ENCODE peak calls at places on chromosomes 7 and 10, in nine cellular contexts. R, W, Q, M, Z, S, V, H and P are unnamed samples.

GRCh38 chr10:113326160-113327111 is 226.4 kb upstream of the HABP2 start:
- DNase-seq in R (peak), W (no peak), Q (peak), M (no peak), Z (peak), S (no peak), V (peak), H (peak), P (peak)

GRCh38 chr10:93993414-93993781 is 333 bp upstream of the PLCE1 start:
- DNase-seq in R (no peak), W (no peak), Q (no peak), M (no peak), Z (no peak), S (no peak), V (no peak), H (peak), P (no peak)

GRCh38 chr10:133131754-133132710 is 28.0 kb upstream of the KNDC1 start:
- DNase-seq in R (no peak), W (no peak), Q (no peak), M (no peak), Z (no peak), S (no peak), V (peak), H (peak), P (no peak)

GRCh38 chr10:116774728-116775151 is 32.4 kb upstream of the HSPA12A start:
- DNase-seq in R (no peak), W (no peak), Q (no peak), M (peak), Z (no peak), S (peak), V (no peak), H (no peak), P (no peak)

GRCh38 chr7:44325811-44326241 is 432 bp upstream of the CAMK2B start:
- DNase-seq in R (no peak), W (peak), Q (no peak), M (no peak), Z (no peak), S (no peak), V (no peak), H (peak), P (no peak)

GRCh38 chr10:49072166-49072885 is 43.0 kb downstream of the VSTM4 start:
- DNase-seq in R (no peak), W (no peak), Q (no peak), M (no peak), Z (no peak), S (no peak), V (no peak), H (peak), P (no peak)

GRCh38 chr7:142956951-142957623 is 5.1 kb downstream of the KEL start:
- DNase-seq in R (no peak), W (no peak), Q (no peak), M (no peak), Z (peak), S (no peak), V (no peak), H (peak), P (no peak)

GRCh38 chr7:139482662-139483466 is 609 bp downstream of the KLRG2 start:
- DNase-seq in R (no peak), W (peak), Q (peak), M (no peak), Z (no peak), S (no peak), V (peak), H (peak), P (no peak)

GRCh38 chr10:49791100-49791499 is 29.0 kb upstream of the OGDHL start:
- DNase-seq in R (no peak), W (no peak), Q (no peak), M (no peak), Z (no peak), S (no peak), V (no peak), H (no peak), P (no peak)

GRCh38 chr7:36811807-36812206 is 87.5 kb upstream of the AOAH start:
- DNase-seq in R (no peak), W (no peak), Q (no peak), M (no peak), Z (no peak), S (no peak), V (no peak), H (no peak), P (no peak)

GRCh38 chr10:79335470-79336235 is 11.6 kb upstream of the PPIF start:
- DNase-seq in R (no peak), W (no peak), Q (no peak), M (no peak), Z (no peak), S (no peak), V (peak), H (no peak), P (no peak)

GRCh38 chr7:137962875-137963507 is 38.9 kb downstream of the CREB3L2 start:
- DNase-seq in R (no peak), W (no peak), Q (no peak), M (peak), Z (no peak), S (no peak), V (no peak), H (no peak), P (no peak)

GRCh38 chr7:7321681-7322080 is 139.3 kb downstream of the C1GALT1 start:
- DNase-seq in R (no peak), W (no peak), Q (no peak), M (peak), Z (no peak), S (no peak), V (no peak), H (no peak), P (no peak)

GRCh38 chr7:88758355-88759215 is 915 bp upstream of the ZNF804B start:
- DNase-seq in R (no peak), W (peak), Q (peak), M (peak), Z (no peak), S (peak), V (peak), H (peak), P (peak)

GRCh38 chr7:46198691-46199090 is 277.6 kb upstream of the IGFBP3 start:
- DNase-seq in R (no peak), W (no peak), Q (no peak), M (no peak), Z (no peak), S (no peak), V (no peak), H (no peak), P (no peak)

GRCh38 chr10:59025981-59026730 is 150.3 kb upstream of the PHYHIPL start:
- DNase-seq in R (no peak), W (no peak), Q (no peak), M (no peak), Z (no peak), S (no peak), V (no peak), H (no peak), P (no peak)

GRCh38 chr10:105502076-105502475 is 861.0 kb downstream of the SORCS3 start:
- DNase-seq in R (no peak), W (no peak), Q (no peak), M (no peak), Z (no peak), S (no peak), V (no peak), H (no peak), P (no peak)

DNA sequence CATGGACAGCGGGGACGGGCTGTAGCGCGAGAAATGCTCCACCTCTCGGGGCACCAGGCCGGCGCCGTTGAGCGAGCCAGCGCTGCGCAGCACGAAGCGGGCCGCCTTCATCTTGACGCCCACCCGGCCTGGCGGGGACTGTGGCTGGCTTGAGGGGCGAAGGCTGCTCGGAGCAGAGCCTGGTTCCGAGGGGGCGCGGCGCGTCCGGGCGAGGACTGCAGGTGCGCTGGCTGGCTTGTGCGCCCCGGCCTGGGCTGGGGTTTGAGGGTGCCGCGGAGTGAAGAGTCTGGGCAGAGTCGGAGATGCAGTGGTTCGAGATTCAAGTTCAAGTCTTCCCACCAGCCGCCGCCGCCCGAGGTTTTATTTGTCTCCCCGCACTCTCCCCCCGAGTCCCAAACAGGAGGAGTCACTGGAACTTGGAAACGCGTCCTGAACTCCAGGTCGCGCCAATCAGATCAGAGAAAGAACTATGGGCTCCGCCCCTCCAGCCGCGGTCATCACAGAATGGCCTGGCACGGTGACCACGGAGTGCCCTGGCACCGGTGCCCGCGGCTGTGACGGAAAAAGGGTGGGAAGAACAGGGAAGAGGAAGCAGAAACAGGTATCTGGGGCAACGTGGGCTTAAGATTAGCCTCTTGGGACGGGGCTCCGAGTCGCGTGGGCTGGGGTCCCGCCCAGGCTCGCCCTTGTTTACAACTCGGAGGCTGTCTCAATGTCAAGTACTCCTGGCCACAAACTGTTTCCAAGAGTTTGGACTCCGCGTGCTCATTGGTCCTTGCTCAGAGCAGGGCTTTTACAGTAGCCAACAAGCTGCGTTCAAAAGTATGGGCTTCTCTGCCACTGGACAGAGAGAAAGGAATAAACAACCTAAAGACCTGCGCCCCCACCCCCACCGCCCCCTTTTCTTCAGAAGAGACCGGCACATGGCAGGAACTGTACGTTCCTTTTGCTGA is at the start of gene PDK4:
- DNase-seq in R (peak), W (peak), Q (peak), M (peak), Z (peak), S (peak), V (peak), H (peak), P (peak)
- H3K4me3 ChIP-seq in R (peak), W (peak), Q (peak), M (peak), Z (peak), S (peak), V (peak), H (peak), P (peak)

GRCh38 chr10:43687373-43687772 is 38.7 kb upstream of the ZNF32 start:
- DNase-seq in R (no peak), W (no peak), Q (no peak), M (no peak), Z (no peak), S (no peak), V (no peak), H (no peak), P (no peak)

GRCh38 chr10:43688348-43688892 is 39.7 kb upstream of the ZNF32 start:
- DNase-seq in R (no peak), W (no peak), Q (no peak), M (no peak), Z (no peak), S (no peak), V (no peak), H (no peak), P (no peak)

GRCh38 chr10:43684198-43684559 is 35.5 kb upstream of the ZNF32 start:
- DNase-seq in R (no peak), W (no peak), Q (no peak), M (no peak), Z (no peak), S (no peak), V (no peak), H (no peak), P (no peak)

GRCh38 chr10:43685744-43686143 is 37.1 kb upstream of the ZNF32 start:
- DNase-seq in R (no peak), W (no peak), Q (no peak), M (no peak), Z (no peak), S (peak), V (no peak), H (no peak), P (no peak)

GRCh38 chr10:43686414-43686813 is 37.7 kb upstream of the ZNF32 start:
- DNase-seq in R (no peak), W (no peak), Q (no peak), M (no peak), Z (no peak), S (no peak), V (no peak), H (no peak), P (no peak)
- TF ChIP-seq CTCF in R (no peak), W (no peak), Q (peak), M (no peak), Z (no peak), S (no peak), V (no peak), H (peak), P (peak)

DNA sequence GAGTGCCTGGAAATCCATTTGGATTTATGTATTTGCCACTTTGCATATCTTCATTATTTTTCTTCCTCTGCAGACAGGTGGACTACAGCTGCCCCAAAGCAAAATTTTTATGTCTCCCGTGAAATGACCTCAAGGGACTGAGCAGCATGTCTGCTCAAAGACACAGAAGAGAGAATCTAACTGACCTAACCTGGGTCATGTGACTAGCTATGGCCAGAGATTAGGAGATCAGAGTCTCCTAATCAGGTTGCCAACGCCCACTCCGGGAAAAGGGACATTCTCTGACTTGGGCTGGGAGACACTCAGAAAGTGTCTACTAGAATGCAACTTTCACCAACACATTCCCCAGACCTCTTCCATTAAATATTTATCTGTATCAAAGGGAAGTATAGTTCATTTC is 2.5 kb upstream of the BAMBI start:
- DNase-seq in R (no peak), W (no peak), Q (no peak), M (no peak), Z (no peak), S (no peak), V (no peak), H (peak), P (no peak)
- H3K4me3 ChIP-seq in R (no peak), W (no peak), Q (no peak), M (no peak), Z (no peak), S (no peak), V (no peak), H (no peak), P (no peak)

DNA sequence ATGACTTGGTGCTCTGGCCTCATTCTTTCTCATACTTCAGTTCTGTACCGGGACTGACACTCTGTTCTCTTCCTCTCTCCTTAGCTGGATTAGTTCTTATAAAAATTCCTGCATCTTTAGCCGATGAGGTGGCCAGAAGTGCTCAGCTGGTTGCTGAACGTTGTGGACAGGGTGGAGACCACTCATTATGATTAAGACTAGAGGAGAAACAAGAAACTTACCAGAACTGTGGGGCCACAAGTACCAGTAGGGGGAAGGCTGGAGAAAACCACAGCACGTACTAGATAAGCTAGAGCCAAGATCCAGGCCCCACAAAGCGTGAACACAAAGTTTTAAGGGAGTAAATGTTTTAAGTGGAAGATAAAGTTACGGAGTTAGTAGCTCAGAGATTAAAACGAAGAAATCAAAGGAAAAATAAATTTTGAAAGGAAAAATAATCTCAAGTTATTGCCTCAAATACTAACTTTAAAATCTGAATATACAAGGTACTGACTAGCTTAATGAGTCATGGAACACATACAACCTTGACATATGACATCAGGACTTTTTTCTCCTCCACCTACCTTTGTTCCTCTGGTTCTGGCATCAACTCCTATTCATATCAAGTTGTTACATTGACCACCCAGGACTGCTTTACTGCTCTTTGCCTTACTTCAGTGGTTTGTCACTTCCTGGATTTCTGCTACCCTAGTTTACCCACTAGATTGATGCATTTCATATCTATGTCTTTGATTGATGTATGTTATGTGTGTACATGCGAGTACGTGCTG is 469.0 kb downstream of the TFEC start:
- DNase-seq in R (no peak), W (no peak), Q (no peak), M (no peak), Z (no peak), S (no peak), V (peak), H (no peak), P (peak)
- TF ChIP-seq CTCF in R (no peak), W (no peak), Q (no peak), M (no peak), Z (no peak), S (no peak), V (no peak), H (peak), P (no peak)

GRCh38 chr10:124486635-124487034 is 25.0 kb downstream of the LHPP start:
- DNase-seq in R (no peak), W (no peak), Q (no peak), M (no peak), Z (no peak), S (no peak), V (no peak), H (no peak), P (no peak)
- H3K4me3 ChIP-seq in R (no peak), W (no peak), Q (no peak), M (no peak), Z (no peak), S (no peak), V (no peak), H (no peak), P (no peak)

DNA sequence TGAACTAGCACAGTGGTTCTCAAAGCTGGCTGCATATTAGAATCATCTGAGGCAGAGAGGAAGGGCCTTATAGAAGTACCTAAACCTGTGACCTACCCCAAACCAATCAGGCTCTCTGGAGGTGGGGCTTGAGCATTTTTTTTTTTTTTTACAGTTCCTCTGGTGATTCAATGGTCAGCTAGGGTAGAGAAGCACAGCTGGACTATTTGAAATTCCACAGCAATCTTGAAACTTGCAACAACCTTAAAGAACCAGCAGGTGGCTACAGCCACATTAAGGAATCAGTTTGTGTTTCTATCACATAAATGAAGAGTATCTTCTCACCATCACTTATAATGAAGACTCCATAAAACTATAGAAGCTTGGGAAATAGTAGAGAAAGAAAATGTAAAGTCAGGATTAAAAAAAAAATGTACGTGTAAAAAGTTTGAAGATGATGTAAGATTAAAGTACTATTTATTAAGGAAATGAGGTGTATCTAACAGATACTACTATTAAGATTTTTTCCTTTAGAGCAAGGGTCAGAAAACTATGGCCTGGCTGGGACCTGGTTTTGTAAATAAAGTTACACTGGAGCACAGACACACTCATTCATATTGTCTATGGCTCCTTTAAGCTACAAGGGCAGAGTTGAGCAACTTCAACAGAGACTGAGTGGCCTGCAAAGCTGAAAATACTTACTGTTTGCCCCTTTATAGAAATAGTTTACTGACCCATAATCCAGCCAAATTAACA is 3.8 kb downstream of the RTKN2 start:
- DNase-seq in R (no peak), W (no peak), Q (peak), M (no peak), Z (peak), S (no peak), V (no peak), H (peak), P (peak)
- TF ChIP-seq CTCF in R (peak), W (peak), Q (peak), M (no peak), Z (peak), S (peak), V (peak), H (peak), P (peak)

GRCh38 chr10:26486985-26487850 is 49.1 kb downstream of the APBB1IP start:
- DNase-seq in R (no peak), W (no peak), Q (no peak), M (no peak), Z (peak), S (no peak), V (no peak), H (no peak), P (peak)
- H3K4me3 ChIP-seq in R (no peak), W (no peak), Q (no peak), M (no peak), Z (no peak), S (no peak), V (no peak), H (no peak), P (peak)

GRCh38 chr10:101709359-101710063 is 14.5 kb upstream of the FBXW4 start:
- DNase-seq in R (no peak), W (no peak), Q (no peak), M (no peak), Z (no peak), S (no peak), V (no peak), H (no peak), P (peak)

GRCh38 chr10:101708870-101709269 is 13.9 kb upstream of the FBXW4 start:
- DNase-seq in R (no peak), W (no peak), Q (no peak), M (no peak), Z (no peak), S (no peak), V (no peak), H (no peak), P (no peak)

GRCh38 chr10:101708073-101708472 is 13.1 kb upstream of the FBXW4 start:
- DNase-seq in R (no peak), W (no peak), Q (no peak), M (no peak), Z (no peak), S (no peak), V (no peak), H (no peak), P (no peak)

GRCh38 chr10:101710793-101711192 is 15.8 kb upstream of the FBXW4 start:
- DNase-seq in R (no peak), W (no peak), Q (no peak), M (no peak), Z (no peak), S (no peak), V (no peak), H (no peak), P (no peak)

DNA sequence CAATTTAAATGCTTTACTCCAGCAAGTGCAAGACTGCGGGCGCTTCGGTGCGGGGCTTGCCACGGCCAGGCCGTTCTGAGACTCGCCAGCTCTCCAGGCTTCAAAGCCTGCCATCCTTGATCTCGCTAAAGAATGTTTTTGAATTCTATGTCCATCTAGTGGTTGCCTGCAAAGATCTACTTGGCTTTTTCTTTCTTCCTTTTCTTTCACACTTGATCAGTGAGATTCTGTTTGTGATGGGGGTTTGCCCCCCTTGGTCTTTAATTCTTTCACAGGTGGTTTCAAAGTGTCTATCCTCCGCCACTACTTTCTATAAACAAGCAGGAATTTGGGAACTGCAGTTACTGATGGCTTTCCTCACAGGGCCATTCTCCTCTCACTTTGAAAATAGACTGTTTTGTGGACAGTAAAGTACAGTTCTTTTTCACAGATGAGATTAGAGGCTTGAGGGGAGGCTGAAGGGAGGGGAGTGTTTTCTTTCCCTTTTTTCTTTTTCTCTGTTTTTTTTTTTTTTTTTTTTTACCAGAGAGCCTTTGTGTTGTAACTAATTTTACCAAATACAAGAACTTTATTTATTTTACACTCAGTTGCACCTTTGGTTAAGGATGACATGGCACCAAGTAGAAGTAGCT is 15.2 kb upstream of the FBXW4 start:
- DNase-seq in R (no peak), W (no peak), Q (no peak), M (no peak), Z (no peak), S (no peak), V (no peak), H (peak), P (no peak)
- TF ChIP-seq CTCF in R (no peak), W (peak), Q (no peak), M (no peak), Z (no peak), S (no peak), V (no peak), H (peak), P (no peak)